ENCODE peak calls at places on chromosomes 11 and 22, in seven cellular contexts. W is psoas muscle, A is small intestine, C is PC-3, I is iPS DF 6.9, B is HCT116, M is H9. D is an unnamed sample. For H3K4me1 and H3K9me3, the result is how much of the 10 kb centered on the place peaks cover.

GRCh38 chr11:117384045-117384444 is 56.4 kb downstream of the CEP164 start:
- DNase-seq in W (no peak), A (no peak), C (peak), I (no peak), B (no peak), M (no peak), D (no peak)

GRCh38 chr22:31584804-31585160 is 77.2 kb downstream of the PISD start:
- DNase-seq in W (no peak), A (no peak), C (no peak), I (no peak), B (no peak), M (no peak), D (no peak)

GRCh38 chr11:78350101-78350645 is 67.4 kb downstream of the GAB2 start:
- DNase-seq in W (no peak), A (no peak), C (no peak), I (no peak), B (no peak), M (no peak), D (no peak)

GRCh38 chr11:68099057-68099456 is 22.1 kb downstream of the CHKA start:
- DNase-seq in W (no peak), A (no peak), C (no peak), I (no peak), B (no peak), M (no peak), D (no peak)

GRCh38 chr11:69129647-69130046 is 26.1 kb upstream of the SMIM38 start:
- DNase-seq in W (no peak), A (no peak), C (no peak), I (no peak), B (no peak), M (peak), D (peak)

GRCh38 chr11:100640646-100641045 is 46.4 kb upstream of the ARHGAP42 start:
- DNase-seq in W (no peak), A (no peak), C (no peak), I (no peak), B (no peak), M (no peak), D (no peak)

GRCh38 chr11:83072689-83073242 is 1.1 kb upstream of the RAB30 start:
- DNase-seq in W (no peak), A (no peak), C (no peak), I (no peak), B (no peak), M (no peak), D (no peak)

GRCh38 chr11:34050967-34051348 is 573 bp upstream of the CAPRIN1 start:
- DNase-seq in W (no peak), A (no peak), C (no peak), I (no peak), B (no peak), M (no peak), D (no peak)

GRCh38 chr22:20977019-20977418 is 5.1 kb upstream of the LZTR1 start:
- DNase-seq in W (no peak), A (no peak), C (no peak), I (no peak), B (no peak), M (no peak), D (no peak)

GRCh38 chr11:118060081-118060661 is 16.7 kb upstream of the TMPRSS4 start:
- DNase-seq in W (no peak), A (no peak), C (no peak), I (no peak), B (no peak), M (no peak), D (peak)

GRCh38 chr11:113664069-113664980 is 41.8 kb downstream of the TMPRSS5 start:
- DNase-seq in W (no peak), A (peak), C (peak), I (no peak), B (peak), M (no peak), D (no peak)

GRCh38 chr11:45507916-45508315 is 157.5 kb downstream of the CHST1 start:
- DNase-seq in W (no peak), A (no peak), C (no peak), I (no peak), B (no peak), M (no peak), D (no peak)

GRCh38 chr22:25497269-25497668 is 67.2 kb upstream of the GRK3 start:
- DNase-seq in W (no peak), A (no peak), C (no peak), I (no peak), B (no peak), M (no peak), D (no peak)

GRCh38 chr11:121426476-121427454 is 25.3 kb upstream of the SORL1 start:
- DNase-seq in W (peak), A (peak), C (peak), I (no peak), B (peak), M (peak), D (peak)

GRCh38 chr11:62459080-62459479 is 40.2 kb downstream of the SCGB1A1 start:
- DNase-seq in W (no peak), A (no peak), C (no peak), I (no peak), B (no peak), M (no peak), D (no peak)

GRCh38 chr11:79940976-79941735 is 500.3 kb upstream of the TENM4 start:
- DNase-seq in W (no peak), A (no peak), C (peak), I (no peak), B (no peak), M (no peak), D (no peak)

GRCh38 chr11:80280737-80281136 is 839.9 kb upstream of the TENM4 start:
- DNase-seq in W (no peak), A (no peak), C (no peak), I (no peak), B (no peak), M (no peak), D (no peak)

GRCh38 chr11:86592659-86593451 is 79.6 kb downstream of the ME3 start:
- DNase-seq in W (peak), A (peak), C (peak), I (no peak), B (peak), M (no peak), D (peak)

GRCh38 chr11:68066742-68067141 is 27.9 kb downstream of the TCIRG1 start:
- DNase-seq in W (no peak), A (no peak), C (no peak), I (no peak), B (no peak), M (no peak), D (no peak)

GRCh38 chr22:38180841-38181452 is 683 bp downstream of the PLA2G6 start:
- DNase-seq in W (peak), A (peak), C (peak), I (no peak), B (no peak), M (no peak), D (peak)

GRCh38 chr11:64390558-64390957 is 31.6 kb downstream of the RPS6KA4 start:
- DNase-seq in W (no peak), A (no peak), C (no peak), I (no peak), B (no peak), M (no peak), D (no peak)

GRCh38 chr11:64387916-64388315 is 29.0 kb downstream of the RPS6KA4 start:
- DNase-seq in W (no peak), A (no peak), C (no peak), I (no peak), B (no peak), M (no peak), D (no peak)

GRCh38 chr11:64391839-64392238 is 32.9 kb downstream of the RPS6KA4 start:
- DNase-seq in W (no peak), A (no peak), C (no peak), I (no peak), B (no peak), M (no peak), D (no peak)

GRCh38 chr11:64388911-64389310 is 29.9 kb downstream of the RPS6KA4 start:
- DNase-seq in W (no peak), A (no peak), C (no peak), I (no peak), B (no peak), M (no peak), D (no peak)

DNA sequence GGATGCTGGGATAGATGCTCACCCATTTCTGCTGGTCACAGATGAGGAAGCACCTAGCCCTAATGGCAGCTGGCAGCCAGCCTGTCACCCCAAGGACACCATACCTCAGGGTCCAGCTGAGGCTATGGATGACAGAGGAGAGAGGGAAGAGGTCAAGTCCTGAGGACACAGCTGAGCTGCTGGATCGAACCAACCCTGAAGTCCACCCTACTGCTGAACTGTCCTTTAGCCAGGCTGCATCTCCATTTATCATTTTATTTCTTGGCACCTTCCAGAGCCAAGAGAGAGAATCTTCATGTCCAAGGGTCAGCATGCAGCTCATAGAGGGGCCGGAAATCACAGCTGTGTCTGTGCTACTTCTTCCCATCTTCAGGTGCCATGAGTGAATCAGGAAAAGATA is 30.9 kb downstream of the RPS6KA4 start:
- DNase-seq in W (no peak), A (no peak), C (no peak), I (no peak), B (no peak), M (no peak), D (no peak)
- H3K4me1 ChIP-seq in W (under half), A (under half), C (under half), I (under half), B (under half), M (under half), D (under half)

GRCh38 chr22:19681863-19682245 is 32.4 kb upstream of the SEPTIN5 start:
- DNase-seq in W (no peak), A (no peak), C (no peak), I (no peak), B (no peak), M (no peak), D (no peak)

GRCh38 chr22:19680287-19680881 is 33.9 kb upstream of the SEPTIN5 start:
- DNase-seq in W (no peak), A (no peak), C (no peak), I (no peak), B (no peak), M (no peak), D (no peak)

GRCh38 chr22:19679476-19680099 is 34.7 kb upstream of the SEPTIN5 start:
- DNase-seq in W (peak), A (peak), C (peak), I (no peak), B (no peak), M (peak), D (no peak)

GRCh38 chr22:19678949-19679348 is 35.4 kb upstream of the SEPTIN5 start:
- DNase-seq in W (no peak), A (no peak), C (no peak), I (no peak), B (no peak), M (no peak), D (no peak)

DNA sequence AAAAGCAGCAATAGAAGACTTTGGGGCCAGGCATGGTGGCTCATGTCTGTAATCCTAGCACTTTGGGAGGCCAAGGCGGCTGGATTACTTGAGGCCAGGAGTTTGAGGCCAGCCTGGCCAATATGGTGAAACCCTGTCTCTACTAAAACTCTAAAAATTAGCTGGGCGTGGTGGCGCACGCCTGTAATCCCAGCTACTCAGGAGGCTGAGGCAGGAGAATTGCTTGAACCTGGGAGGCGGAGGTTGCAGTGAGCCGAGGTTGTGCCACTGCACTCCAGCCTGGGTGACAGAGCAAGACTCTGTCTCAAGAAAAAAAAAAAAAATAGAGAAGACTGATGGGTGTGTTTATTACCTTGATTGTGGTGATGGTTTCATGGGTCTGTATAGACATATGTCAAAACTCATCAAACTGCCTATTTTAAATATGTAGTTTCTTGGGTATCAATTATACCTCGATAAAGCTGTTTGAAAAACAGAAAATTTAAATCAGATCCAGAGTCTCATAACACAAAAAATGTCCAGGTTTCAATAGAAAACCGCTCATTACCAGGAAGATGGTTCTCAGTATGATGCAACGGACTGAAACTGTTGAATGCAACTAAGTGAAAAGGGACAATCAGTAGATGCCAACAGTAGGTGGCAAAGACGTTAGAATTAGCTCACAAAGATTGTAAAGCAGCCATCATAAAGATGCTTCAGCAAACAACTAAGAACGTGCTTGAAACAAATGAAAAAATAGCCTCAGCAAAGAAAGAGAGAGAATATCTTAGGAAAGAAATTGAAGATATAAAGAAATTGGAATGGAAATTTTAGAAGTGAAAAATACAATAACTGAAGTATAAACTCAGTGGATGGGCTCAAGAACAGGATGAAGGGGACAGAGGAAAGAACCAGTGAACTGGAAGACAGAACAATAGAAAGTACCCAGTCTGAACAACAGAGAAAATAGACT is 33.1 kb upstream of the SEPTIN5 start:
- DNase-seq in W (no peak), A (no peak), C (no peak), I (no peak), B (peak), M (no peak), D (no peak)
- H3K27ac ChIP-seq in W (no peak), A (no peak), C (no peak), I (no peak), B (no peak), M (no peak), D (no peak)

GRCh38 chr11:132621976-132622375 is 910.3 kb downstream of the OPCML start:
- DNase-seq in W (no peak), A (no peak), C (no peak), I (no peak), B (no peak), M (no peak), D (no peak)
- H3K9me3 ChIP-seq in W (under half), A (under half), C (under half), I (under half), B (under half), M (under half), D (under half)

GRCh38 chr11:8914661-8915018 is 3.7 kb downstream of the AKIP1 start:
- DNase-seq in W (no peak), A (no peak), C (no peak), I (no peak), B (no peak), M (no peak), D (no peak)
- H3K4me1 ChIP-seq in W (under half), A (under half), C (under half), I (under half), B (under half), M (under half), D (half or more)

DNA sequence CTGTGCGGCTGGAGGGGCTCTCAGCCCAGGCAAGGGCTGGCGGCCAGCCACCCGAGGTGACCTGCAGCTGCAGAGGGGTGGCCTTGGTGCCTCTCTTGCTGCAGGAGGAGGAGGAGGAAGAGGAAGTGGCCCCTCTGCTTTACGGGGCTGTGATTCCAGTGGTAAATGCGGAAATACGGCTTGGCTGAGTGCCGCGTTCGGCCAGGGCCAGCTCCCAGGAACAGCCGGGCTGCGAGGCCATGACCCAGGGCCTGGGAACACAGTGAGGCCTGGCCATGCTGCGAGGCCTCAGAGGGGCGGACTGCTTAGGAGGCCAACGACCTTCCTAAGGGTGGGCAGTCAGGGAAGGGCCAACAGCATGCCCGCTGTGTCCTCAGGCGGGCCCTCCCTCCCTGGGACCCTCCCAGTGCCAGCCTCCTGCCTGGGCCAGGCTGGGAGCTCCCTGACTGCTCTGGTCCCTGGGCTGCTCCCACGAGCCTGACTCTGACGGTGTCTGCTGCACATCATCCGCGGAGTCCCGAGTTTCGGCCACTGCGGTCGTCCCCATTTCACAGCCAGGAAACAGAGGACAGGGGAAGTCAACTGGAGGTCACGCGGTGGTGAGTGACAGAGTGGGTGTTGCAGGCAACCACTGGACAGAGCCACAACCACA is 20.8 kb upstream of the PPARA start:
- DNase-seq in W (peak), A (no peak), C (no peak), I (no peak), B (no peak), M (no peak), D (no peak)
- H3K27ac ChIP-seq in W (peak), A (peak), C (no peak), I (no peak), B (no peak), M (no peak), D (no peak)

GRCh38 chr22:11626422-11626773 is 3901.6 kb upstream of the OR11H1 start:
- DNase-seq in W (no peak), A (no peak), C (no peak), I (no peak), B (no peak), M (no peak), D (no peak)
- H3K9me3 ChIP-seq in W (under half), A (under half), C (under half), I (under half), B (under half), M (half or more), D (under half)

DNA sequence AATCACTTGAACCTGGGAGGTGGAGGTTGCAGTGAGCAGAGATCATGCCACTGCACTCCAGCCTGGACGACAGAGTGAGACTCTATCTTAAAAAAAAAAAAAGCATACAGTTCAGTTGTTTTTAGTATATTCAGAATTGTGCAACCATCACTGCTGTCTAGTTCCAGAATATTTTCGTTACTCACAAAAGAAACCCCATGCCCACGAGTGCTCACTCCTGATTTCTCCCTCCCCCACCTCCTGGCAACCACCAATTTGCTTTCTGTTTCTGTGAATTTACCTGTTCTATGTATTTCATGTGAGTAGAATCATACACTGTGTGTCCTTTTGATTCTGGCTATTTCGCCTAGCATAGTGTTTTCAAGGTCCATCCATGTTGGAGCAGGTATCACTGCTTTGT is 24.8 kb downstream of the PTPRJ start:
- DNase-seq in W (no peak), A (no peak), C (no peak), I (no peak), B (no peak), M (no peak), D (no peak)
- H3K4me1 ChIP-seq in W (under half), A (under half), C (under half), I (under half), B (under half), M (under half), D (under half)

DNA sequence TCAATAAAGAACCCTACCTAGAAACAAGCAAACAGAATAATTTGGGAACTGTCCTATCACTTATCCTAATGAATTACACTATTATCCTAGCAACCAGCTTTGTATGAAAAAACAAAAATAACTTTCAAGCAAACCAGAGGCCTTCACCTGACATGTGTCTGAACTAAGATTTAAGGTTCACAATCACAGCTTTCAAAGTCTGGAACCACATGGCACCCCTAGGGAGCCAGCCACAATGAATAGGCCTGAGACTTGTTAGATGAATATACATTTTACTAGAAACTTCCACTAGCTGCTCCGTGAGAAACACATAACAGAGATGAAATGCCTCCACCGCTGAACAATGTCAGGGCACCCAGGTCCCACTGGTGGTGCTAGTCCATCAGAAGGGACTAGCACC is 65.8 kb upstream of the CYP2D6 start:
- DNase-seq in W (no peak), A (no peak), C (no peak), I (no peak), B (no peak), M (no peak), D (no peak)
- H3K27ac ChIP-seq in W (no peak), A (no peak), C (no peak), I (no peak), B (no peak), M (no peak), D (no peak)

GRCh38 chr11:24593332-24593731 is 96.5 kb downstream of the LUZP2 start:
- DNase-seq in W (no peak), A (no peak), C (no peak), I (no peak), B (no peak), M (no peak), D (peak)
- H3K9me3 ChIP-seq in W (under half), A (under half), C (under half), I (under half), B (under half), M (under half), D (under half)

DNA sequence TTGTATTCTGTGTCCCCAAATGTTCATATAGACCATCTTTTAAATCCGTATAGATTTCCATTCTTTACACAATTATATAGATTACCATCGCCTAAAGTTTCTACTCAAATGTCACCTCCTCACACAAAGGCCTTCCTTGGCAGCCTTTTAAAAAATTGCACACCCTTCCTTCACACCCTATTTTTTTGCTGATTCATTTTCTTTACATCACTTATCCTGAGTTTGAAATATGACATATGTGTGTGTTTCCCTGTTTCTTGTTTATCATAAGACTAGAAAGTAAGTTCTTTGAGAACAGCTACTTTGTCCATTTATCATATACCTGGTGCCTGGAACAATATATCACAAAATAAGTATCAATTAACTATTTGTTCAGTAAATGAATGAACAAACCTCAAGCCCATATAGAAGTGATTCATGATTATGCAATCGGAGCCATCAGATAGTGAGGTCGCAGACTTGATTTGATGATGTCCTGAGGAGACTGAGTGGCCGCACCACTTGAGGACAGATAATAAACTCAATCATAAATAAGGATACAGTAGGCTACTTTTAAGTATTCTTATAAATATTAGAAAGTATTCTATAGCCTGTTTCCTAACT is 327.4 kb upstream of the ZC3H12C start:
- DNase-seq in W (no peak), A (no peak), C (no peak), I (no peak), B (no peak), M (no peak), D (no peak)
- H3K4me1 ChIP-seq in W (under half), A (under half), C (under half), I (under half), B (under half), M (under half), D (under half)

D was measured in tibial artery.